ENCODE peak calls at places on chromosome 9, in eight cellular contexts. Z, U, V, P, B, C, L and Q are unnamed samples.

GRCh38 chr9:21252727-21253547 is 13.1 kb upstream of the IFNA14 start:
- DNase-seq in Z (peak; percentile 67), U (peak; percentile 57), V (no peak), P (no peak), B (peak; percentile 14), C (peak; percentile 34), L (no peak), Q (peak; percentile 32)

GRCh38 chr9:69981686-69982450 is 61.8 kb upstream of the MAMDC2 start:
- DNase-seq in Z (no peak), U (no peak), V (no peak), P (no peak), B (peak; percentile 77), C (no peak), L (no peak), Q (no peak)

GRCh38 chr9:78714591-78714990 is 417.7 kb downstream of the PSAT1 start:
- DNase-seq in Z (no peak), U (no peak), V (no peak), P (no peak), B (no peak), C (no peak), L (no peak), Q (no peak)

GRCh38 chr9:128642675-128643074 is 14.0 kb downstream of the DYNC2I2 start:
- DNase-seq in Z (no peak), U (no peak), V (no peak), P (no peak), B (no peak), C (no peak), L (no peak), Q (no peak)

GRCh38 chr9:88532320-88532719 is 2.7 kb upstream of the NXNL2 start:
- DNase-seq in Z (peak; percentile 74), U (peak; percentile 60), V (peak; percentile 58), P (no peak), B (peak; percentile 46), C (peak; percentile 13), L (peak; percentile 69), Q (no peak)

GRCh38 chr9:121842612-121842978 is 191.2 kb downstream of the DAB2IP start:
- DNase-seq in Z (no peak), U (no peak), V (no peak), P (no peak), B (peak; percentile 87), C (no peak), L (no peak), Q (no peak)

GRCh38 chr9:6782378-6782777 is 24.6 kb downstream of the KDM4C start:
- DNase-seq in Z (no peak), U (no peak), V (no peak), P (no peak), B (no peak), C (no peak), L (no peak), Q (no peak)

GRCh38 chr9:8095531-8096223 is 296.1 kb upstream of the DMAC1 start:
- DNase-seq in Z (no peak), U (no peak), V (no peak), P (no peak), B (no peak), C (no peak), L (no peak), Q (no peak)

GRCh38 chr9:20209421-20210340 is 412.6 kb downstream of the MLLT3 start:
- DNase-seq in Z (no peak), U (no peak), V (no peak), P (no peak), B (no peak), C (no peak), L (no peak), Q (no peak)

GRCh38 chr9:2297771-2298170 is 282.6 kb downstream of the SMARCA2 start:
- DNase-seq in Z (no peak), U (no peak), V (no peak), P (no peak), B (no peak), C (no peak), L (no peak), Q (no peak)

GRCh38 chr9:19457694-19458009 is 48.8 kb downstream of the ACER2 start:
- DNase-seq in Z (no peak), U (no peak), V (no peak), P (no peak), B (no peak), C (no peak), L (no peak), Q (no peak)

GRCh38 chr9:88177343-88177742 is 39.1 kb upstream of the SPATA31C2 start:
- DNase-seq in Z (no peak), U (no peak), V (no peak), P (no peak), B (no peak), C (no peak), L (no peak), Q (no peak)

GRCh38 chr9:121360975-121361374 is 9.1 kb downstream of the STOM start:
- DNase-seq in Z (no peak), U (no peak), V (no peak), P (no peak), B (peak; percentile 92), C (no peak), L (no peak), Q (no peak)

GRCh38 chr9:3398232-3398648 is 127.6 kb downstream of the RFX3 start:
- DNase-seq in Z (no peak), U (no peak), V (no peak), P (no peak), B (no peak), C (peak; percentile 8), L (no peak), Q (no peak)

GRCh38 chr9:131330814-131331600 is 41.5 kb downstream of the PLPP7 start:
- DNase-seq in Z (peak; percentile 63), U (peak; percentile 27), V (no peak), P (no peak), B (no peak), C (no peak), L (peak; percentile 32), Q (no peak)

GRCh38 chr9:33447404-33448158 is at the start of gene AQP3:
- DNase-seq in Z (peak; percentile 93), U (peak; percentile 84), V (peak; percentile 51), P (peak; percentile 73), B (no peak), C (peak; percentile 70), L (peak; percentile 85), Q (peak; percentile 74)

GRCh38 chr9:33445941-33446506 is 1.4 kb downstream of the AQP3 start:
- DNase-seq in Z (no peak), U (no peak), V (no peak), P (no peak), B (no peak), C (peak; percentile 35), L (no peak), Q (no peak)

GRCh38 chr9:33449715-33450114 is 2.3 kb upstream of the AQP3 start:
- DNase-seq in Z (no peak), U (no peak), V (no peak), P (no peak), B (no peak), C (no peak), L (no peak), Q (no peak)

GRCh38 chr9:33446507-33447403 is 638 bp downstream of the AQP3 start:
- DNase-seq in Z (no peak), U (peak; percentile 82), V (no peak), P (peak; percentile 58), B (peak; percentile 72), C (peak; percentile 75), L (no peak), Q (no peak)

GRCh38 chr9:33448159-33448511 is 742 bp upstream of the AQP3 start:
- DNase-seq in Z (no peak), U (peak; percentile 55), V (no peak), P (no peak), B (no peak), C (peak; percentile 50), L (no peak), Q (no peak)
- H3K4me1 ChIP-seq in Z (peaks cover 72% of the 10 kb centered on the region), U (peaks cover 51% of the 10 kb centered on the region), V (no peaks in the 10 kb centered on the region), P (peaks cover 5% of the 10 kb centered on the region), B (peaks cover 11% of the 10 kb centered on the region), C (peaks cover 36% of the 10 kb centered on the region), L (peaks cover 62% of the 10 kb centered on the region), Q (peaks cover 27% of the 10 kb centered on the region)

GRCh38 chr9:136233868-136234267 is 11.7 kb downstream of the QSOX2 start:
- DNase-seq in Z (no peak), U (no peak), V (no peak), P (no peak), B (no peak), C (no peak), L (no peak), Q (no peak)

GRCh38 chr9:136235171-136235570 is 10.4 kb downstream of the QSOX2 start:
- DNase-seq in Z (no peak), U (no peak), V (no peak), P (no peak), B (no peak), C (no peak), L (no peak), Q (no peak)

GRCh38 chr9:136237486-136238341 is 7.9 kb downstream of the QSOX2 start:
- DNase-seq in Z (no peak), U (no peak), V (no peak), P (no peak), B (no peak), C (no peak), L (no peak), Q (no peak)

GRCh38 chr9:136234597-136234996 is 11.0 kb downstream of the QSOX2 start:
- DNase-seq in Z (no peak), U (no peak), V (no peak), P (no peak), B (no peak), C (no peak), L (no peak), Q (no peak)

GRCh38 chr9:136235709-136236455 is 9.7 kb downstream of the QSOX2 start:
- DNase-seq in Z (no peak), U (no peak), V (no peak), P (no peak), B (no peak), C (no peak), L (no peak), Q (no peak)
- H3K4me1 ChIP-seq in Z (peaks cover 86% of the 10 kb centered on the region), U (peaks cover 5% of the 10 kb centered on the region), V (no peaks in the 10 kb centered on the region), P (no peaks in the 10 kb centered on the region), B (no peaks in the 10 kb centered on the region), C (peaks cover 32% of the 10 kb centered on the region), L (peaks cover 15% of the 10 kb centered on the region), Q (peaks cover 4% of the 10 kb centered on the region)

DNA sequence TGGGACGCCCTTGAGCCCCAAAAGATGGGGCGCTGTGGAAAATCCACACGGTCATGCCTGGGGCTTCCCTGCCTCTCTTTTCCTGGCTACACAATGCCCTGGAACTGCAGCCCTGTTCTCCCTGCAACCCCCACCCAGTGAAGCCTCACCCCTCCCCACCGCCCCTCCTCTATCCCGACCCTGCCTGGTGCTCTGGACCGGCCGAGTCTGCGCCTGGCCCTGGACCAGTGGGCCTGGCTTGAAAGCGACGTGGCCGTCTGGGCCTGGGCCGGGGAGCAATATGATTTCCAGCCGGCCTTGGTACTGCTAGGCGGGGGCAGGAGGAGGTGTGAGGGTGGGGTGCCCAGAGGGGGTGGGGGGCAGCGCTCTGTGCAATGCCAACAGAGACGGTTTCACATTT is 71.0 kb upstream of the RNU6ATAC start:
- DNase-seq in Z (no peak), U (no peak), V (no peak), P (no peak), B (no peak), C (no peak), L (no peak), Q (no peak)
- H3K4me1 ChIP-seq in Z (peaks cover 69% of the 10 kb centered on the region), U (peaks cover 32% of the 10 kb centered on the region), V (no peaks in the 10 kb centered on the region), P (no peaks in the 10 kb centered on the region), B (peaks cover 18% of the 10 kb centered on the region), C (no peaks in the 10 kb centered on the region), L (peaks cover 53% of the 10 kb centered on the region), Q (peaks cover 12% of the 10 kb centered on the region)

DNA sequence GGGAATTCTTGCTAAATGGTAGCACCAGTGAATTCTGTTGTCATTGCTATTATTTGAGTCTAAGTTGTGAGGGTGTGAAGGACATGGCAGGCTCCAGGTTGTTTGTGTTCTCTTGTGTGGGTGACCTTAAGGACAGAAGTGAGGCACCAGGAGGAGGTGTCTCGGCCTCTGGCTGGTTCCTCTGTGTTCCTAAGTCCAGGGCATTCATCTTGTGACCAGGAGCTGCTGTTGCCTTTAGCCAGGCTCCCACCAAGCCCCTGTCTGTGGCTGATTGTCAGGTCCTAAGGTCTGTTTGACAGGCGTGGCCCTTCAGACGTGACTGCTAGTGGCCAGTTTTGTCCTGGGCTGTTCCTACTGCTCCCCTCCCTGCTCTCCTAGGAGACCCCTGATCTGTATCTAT is 89.4 kb downstream of the ANGPTL2 start:
- DNase-seq in Z (no peak), U (no peak), V (no peak), P (no peak), B (no peak), C (no peak), L (no peak), Q (no peak)
- H3K4me1 ChIP-seq in Z (no peaks in the 10 kb centered on the region), U (no peaks in the 10 kb centered on the region), V (no peaks in the 10 kb centered on the region), P (no peaks in the 10 kb centered on the region), B (peaks cover 8% of the 10 kb centered on the region), C (no peaks in the 10 kb centered on the region), L (peaks cover 14% of the 10 kb centered on the region), Q (peaks cover 37% of the 10 kb centered on the region)